ENCODE peak calls at places on chromosomes 5 and 9, in six cellular contexts. H is CD8-positive, alpha-beta T cell; M is IMR-90; V is heart left ventricle; K is right atrium auricular region; E is HL-60. Q is an unnamed sample.

GRCh38 chr5:10621837-10622236 is 58.0 kb downstream of the ANKRD33B start:
- DNase-seq in V (no peak), M (no peak), H (no peak), K (no peak), E (peak; percentile 68), Q (no peak)

GRCh38 chr5:73325546-73325945 is 123.0 kb downstream of the FOXD1 start:
- DNase-seq in V (no peak), M (no peak), H (no peak), E (no peak), K (no peak), Q (no peak)

GRCh38 chr5:54518146-54519082 is 855 bp downstream of the SNX18 start:
- DNase-seq in V (peak; percentile 56), E (no peak), M (peak; percentile 49), H (peak; percentile 51), K (no peak), Q (peak; percentile 77)

GRCh38 chr5:29017501-29017900 is 1979.1 kb upstream of the CDH9 start:
- DNase-seq in E (no peak), H (no peak), K (no peak), V (no peak), M (no peak), Q (no peak)

GRCh38 chr5:134070979-134071849 is 43.3 kb upstream of the TCF7 start:
- DNase-seq in V (no peak), M (no peak), E (no peak), H (peak; percentile 43), K (no peak), Q (no peak)

GRCh38 chr5:55232985-55233928 is at the start of gene CCNO:
- DNase-seq in H (peak; percentile 43), M (peak; percentile 66), V (peak; percentile 44), K (no peak), E (no peak), Q (peak; percentile 75)

GRCh38 chr9:13705356-13705755 is 425.9 kb upstream of the MPDZ start:
- DNase-seq in K (no peak), H (no peak), M (no peak), V (no peak), E (no peak), Q (no peak)

GRCh38 chr9:70413427-70413797 is 1.0 kb downstream of the KLF9 start:
- DNase-seq in V (peak; percentile 87), E (no peak), K (no peak), H (no peak), M (no peak), Q (no peak)

GRCh38 chr5:171785517-171785916 is at the start of gene SMIM23:
- DNase-seq in E (no peak), K (no peak), H (no peak), V (no peak), M (no peak), Q (no peak)

GRCh38 chr5:137200906-137201305 is 298.2 kb downstream of the SPOCK1 start:
- DNase-seq in V (no peak), E (no peak), M (no peak), K (no peak), H (no peak), Q (no peak)

GRCh38 chr9:36100532-36100931 is 36.0 kb upstream of the GLIPR2 start:
- DNase-seq in V (no peak), H (no peak), M (peak; percentile 52), K (no peak), E (no peak), Q (no peak)

GRCh38 chr5:88729476-88730182 is 153.4 kb downstream of the MEF2C start:
- DNase-seq in M (peak; percentile 78), V (peak; percentile 71), E (peak; percentile 17), H (peak; percentile 58), K (peak; percentile 79), Q (peak; percentile 58)

GRCh38 chr9:135408676-135409254 is 70.8 kb upstream of the PPP1R26 start:
- DNase-seq in V (no peak), H (no peak), M (no peak), E (no peak), K (no peak), Q (no peak)
- TF ChIP-seq CTCF in V (no peak), H (no peak), M (no peak), E (no peak), K (no peak), Q (no peak)

DNA sequence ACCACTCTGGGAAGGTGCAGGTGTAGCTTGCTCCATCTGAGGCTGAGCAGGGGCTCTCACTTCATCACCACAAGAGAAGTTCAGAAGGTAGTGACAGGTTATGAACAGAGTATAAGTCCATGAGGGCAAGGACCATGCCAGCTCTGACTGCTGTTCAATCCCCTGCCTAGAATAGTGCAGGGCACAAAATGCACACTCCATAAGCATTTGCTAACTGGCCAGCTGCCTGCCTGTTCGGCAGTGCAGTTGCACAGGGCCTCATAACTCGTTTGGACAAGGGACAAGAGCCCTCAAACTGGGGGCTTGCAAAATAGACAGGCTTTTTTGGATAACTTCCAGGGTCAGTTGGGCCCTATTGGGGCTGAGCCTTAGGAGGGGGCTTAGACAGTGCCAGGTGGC is 21.1 kb downstream of the SPARC start:
- DNase-seq in M (no peak), H (no peak), K (no peak), V (no peak), E (no peak), Q (no peak)
- H3K27ac ChIP-seq in M (peak overlapping the region; percentile 57), H (no peak overlapping the region), K (peak overlapping the region; percentile 80), V (peak overlapping the region; percentile 86), E (no peak overlapping the region), Q (peak overlapping the region; percentile 22)

GRCh38 chr5:123164019-123164418 is 75.0 kb downstream of the PRDM6 start:
- DNase-seq in E (no peak), H (no peak), M (peak; percentile 31), K (no peak), V (no peak), Q (no peak)

GRCh38 chr5:123157797-123158528 is 68.9 kb downstream of the PRDM6 start:
- DNase-seq in V (no peak), E (no peak), M (peak; percentile 83), H (no peak), K (no peak), Q (no peak)

GRCh38 chr5:123163225-123163876 is 74.3 kb downstream of the PRDM6 start:
- DNase-seq in K (no peak), V (no peak), E (no peak), H (no peak), M (no peak), Q (no peak)
- TF ChIP-seq CTCF in K (no peak), V (no peak), E (no peak), H (no peak), M (no peak), Q (no peak)

DNA sequence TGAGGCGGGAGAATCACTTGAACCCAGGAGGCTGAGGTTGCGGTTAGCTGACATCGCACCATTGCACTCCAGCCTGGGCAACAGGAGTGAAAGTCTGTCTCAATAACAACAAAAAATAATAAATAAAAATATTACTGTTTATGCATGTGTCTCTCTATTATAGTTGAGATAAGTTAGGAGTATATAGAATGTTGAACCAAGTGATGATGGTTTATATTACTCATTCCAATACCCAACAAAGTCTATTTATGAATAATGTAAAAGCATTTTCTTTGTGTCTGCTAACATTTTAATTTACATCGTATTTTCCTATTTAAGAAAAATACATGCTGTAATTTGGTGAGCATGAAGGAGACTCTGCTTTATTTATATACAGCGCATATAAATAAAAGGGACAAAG is 35.8 kb downstream of the CREBRF start:
- DNase-seq in E (no peak), M (no peak), H (no peak), K (no peak), V (no peak), Q (no peak)
- H3K27ac ChIP-seq in E (no peak overlapping the region), M (no peak overlapping the region), H (no peak overlapping the region), K (no peak overlapping the region), V (no peak overlapping the region), Q (no peak overlapping the region)

DNA sequence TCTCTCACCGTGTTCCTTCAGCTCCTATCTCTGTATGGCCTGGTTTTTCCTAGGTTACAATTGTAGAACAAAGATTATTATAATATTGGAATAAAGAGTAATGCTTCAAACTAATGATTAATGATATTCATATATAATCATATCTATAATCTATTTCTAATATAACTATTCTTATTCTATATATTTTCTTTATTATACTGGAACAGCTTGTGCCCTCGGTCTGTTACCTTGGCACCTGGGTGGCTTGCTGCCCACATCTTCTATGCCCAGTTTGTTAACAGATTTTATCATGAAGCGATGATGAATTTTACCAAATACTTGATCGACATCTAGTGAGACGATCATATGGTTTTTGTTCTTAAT is 363.6 kb upstream of the TYRP1 start:
- DNase-seq in M (no peak), V (no peak), K (no peak), H (no peak), E (no peak), Q (no peak)
- TF ChIP-seq CTCF in M (no peak), V (no peak), K (no peak), H (no peak), E (no peak), Q (no peak)

DNA sequence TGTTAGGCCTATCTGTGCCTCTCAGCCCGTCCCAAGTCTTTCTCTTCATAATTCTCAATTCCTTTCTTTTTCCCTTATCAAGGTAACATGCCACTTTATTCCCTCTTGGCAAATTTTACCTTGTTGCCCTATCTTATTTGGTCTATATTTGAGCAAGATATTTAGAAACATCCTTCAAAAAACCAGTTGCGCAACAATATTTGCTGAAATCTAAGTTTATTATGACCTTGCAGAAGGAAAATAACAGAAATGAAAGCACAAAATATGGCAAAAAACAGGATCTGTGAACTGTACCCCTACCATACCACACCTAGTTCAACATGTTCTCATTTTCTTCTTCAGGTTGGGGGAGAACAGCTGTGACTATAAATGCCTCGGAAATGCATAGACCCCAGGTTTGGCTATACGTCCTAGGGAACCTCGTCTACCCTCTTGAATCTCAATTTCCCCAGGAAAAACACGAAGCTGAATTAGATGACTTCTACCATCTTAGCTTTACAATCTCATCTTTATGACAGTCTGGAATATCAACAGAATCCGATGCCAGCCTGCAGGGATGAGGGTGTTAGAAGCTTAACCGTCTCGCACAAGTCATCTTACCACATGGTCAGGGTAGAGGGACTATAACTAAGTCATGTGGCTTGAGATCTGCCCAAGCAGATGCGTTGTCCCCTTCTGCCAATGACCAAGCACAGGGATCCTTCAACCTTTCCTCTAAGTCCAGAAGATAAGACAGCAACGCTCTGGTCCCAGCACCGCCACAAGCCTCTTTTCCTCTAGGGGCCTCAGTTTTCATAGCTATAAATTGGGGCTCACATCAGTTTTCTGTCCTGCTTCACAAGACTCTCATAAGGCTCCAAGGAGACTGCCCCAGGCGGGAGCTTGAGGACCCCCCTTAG is 1.3 kb downstream of the LCP2 start:
- DNase-seq in H (no peak), K (no peak), E (no peak), V (no peak), M (no peak), Q (no peak)
- H3K27ac ChIP-seq in H (peak overlapping the region; percentile 73), K (peak overlapping the region; percentile 81), E (peak overlapping the region; percentile 96), V (peak overlapping the region; percentile 80), M (no peak overlapping the region), Q (peak overlapping the region; percentile 86)

DNA sequence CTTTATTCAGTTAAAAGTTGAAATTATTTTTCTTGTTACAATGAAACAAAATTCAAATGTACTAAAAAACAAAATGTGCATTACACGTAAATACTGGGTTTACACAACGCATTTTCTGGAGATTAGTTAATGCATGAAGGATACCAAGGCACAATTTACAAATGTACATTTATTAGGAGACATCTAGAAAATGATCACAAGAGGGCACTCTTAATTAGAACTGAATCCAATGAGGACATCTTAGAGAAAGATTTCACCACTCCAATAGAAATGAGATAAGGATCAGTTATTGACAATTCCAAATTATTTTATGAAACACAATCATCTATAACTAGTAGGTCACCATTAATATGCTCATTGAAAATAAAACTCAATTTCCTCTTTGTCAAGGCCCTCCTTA is 36.6 kb upstream of the CDH12 start:
- DNase-seq in V (no peak), H (no peak), M (no peak), K (no peak), E (no peak), Q (no peak)
- TF ChIP-seq CTCF in V (no peak), H (no peak), M (no peak), K (no peak), E (no peak), Q (peak; percentile 4)

GRCh38 chr9:132594412-132594811 is 12.0 kb downstream of the BARHL1 start:
- DNase-seq in M (no peak), H (no peak), K (no peak), V (no peak), E (no peak), Q (no peak)
- H3K27ac ChIP-seq in M (no peak overlapping the region), H (no peak overlapping the region), K (no peak overlapping the region), V (no peak overlapping the region), E (no peak overlapping the region), Q (no peak overlapping the region)